ENCODE peak calls at places on chromosome 22, in seven cellular contexts. One of them, this sample, is unnamed.

GRCh38 chr22:23556026-23556620 is 24.0 kb downstream of the IGLL1 start:
- DNase-seq in cardiac fibroblast: no peak
- DNase-seq in activated CD8-positive, alpha-beta memory T cell treated with anti-CD3 and anti-CD28 coated beads for 4 hours: no peak
- DNase-seq in central memory CD4-positive, alpha-beta T cell: no peak
- DNase-seq in stimulated activated effector memory CD8-positive, alpha-beta T cell treated with anti-CD3 and anti-CD28 coated beads, Interleukin-12 subunit alpha, Interleukin-12 subunit beta, amount 100 ng/mL, for 72 hours: no peak
- DNase-seq in NCI-H1436: no peak
- DNase-seq in activated naive CD8-positive, alpha-beta T cell treated with anti-CD3 and anti-CD28 coated beads for 36 hours: no peak
- DNase-seq in this sample: no peak

GRCh38 chr22:39527481-39527961 is 5.0 kb downstream of the RPS19BP1 start:
- DNase-seq in activated CD8-positive, alpha-beta memory T cell treated with anti-CD3 and anti-CD28 coated beads for 4 hours: no peak
- DNase-seq in central memory CD4-positive, alpha-beta T cell: no peak
- DNase-seq in NCI-H1436: peak
- DNase-seq in stimulated activated effector memory CD8-positive, alpha-beta T cell treated with anti-CD3 and anti-CD28 coated beads, Interleukin-12 subunit alpha, Interleukin-12 subunit beta, amount 100 ng/mL, for 72 hours: no peak
- DNase-seq in activated naive CD8-positive, alpha-beta T cell treated with anti-CD3 and anti-CD28 coated beads for 36 hours: no peak
- DNase-seq in cardiac fibroblast: no peak
- DNase-seq in this sample: no peak

GRCh38 chr22:39699631-39700348 is 129.2 kb downstream of the CACNA1I start:
- DNase-seq in NCI-H1436: no peak
- DNase-seq in stimulated activated effector memory CD8-positive, alpha-beta T cell treated with anti-CD3 and anti-CD28 coated beads, Interleukin-12 subunit alpha, Interleukin-12 subunit beta, amount 100 ng/mL, for 72 hours: no peak
- DNase-seq in activated CD8-positive, alpha-beta memory T cell treated with anti-CD3 and anti-CD28 coated beads for 4 hours: no peak
- DNase-seq in central memory CD4-positive, alpha-beta T cell: no peak
- DNase-seq in activated naive CD8-positive, alpha-beta T cell treated with anti-CD3 and anti-CD28 coated beads for 36 hours: no peak
- DNase-seq in cardiac fibroblast: no peak
- DNase-seq in this sample: no peak

GRCh38 chr22:37270928-37271650 is 11.2 kb upstream of the CYTH4 start:
- DNase-seq in stimulated activated effector memory CD8-positive, alpha-beta T cell treated with anti-CD3 and anti-CD28 coated beads, Interleukin-12 subunit alpha, Interleukin-12 subunit beta, amount 100 ng/mL, for 72 hours: no peak
- DNase-seq in cardiac fibroblast: peak
- DNase-seq in activated CD8-positive, alpha-beta memory T cell treated with anti-CD3 and anti-CD28 coated beads for 4 hours: no peak
- DNase-seq in activated naive CD8-positive, alpha-beta T cell treated with anti-CD3 and anti-CD28 coated beads for 36 hours: no peak
- DNase-seq in central memory CD4-positive, alpha-beta T cell: no peak
- DNase-seq in NCI-H1436: no peak
- DNase-seq in this sample: no peak

GRCh38 chr22:38262051-38262795 is 10.6 kb downstream of the TMEM184B start:
- DNase-seq in central memory CD4-positive, alpha-beta T cell: peak
- DNase-seq in stimulated activated effector memory CD8-positive, alpha-beta T cell treated with anti-CD3 and anti-CD28 coated beads, Interleukin-12 subunit alpha, Interleukin-12 subunit beta, amount 100 ng/mL, for 72 hours: peak
- DNase-seq in cardiac fibroblast: peak
- DNase-seq in activated CD8-positive, alpha-beta memory T cell treated with anti-CD3 and anti-CD28 coated beads for 4 hours: no peak
- DNase-seq in activated naive CD8-positive, alpha-beta T cell treated with anti-CD3 and anti-CD28 coated beads for 36 hours: peak
- DNase-seq in NCI-H1436: no peak
- DNase-seq in this sample: peak

GRCh38 chr22:36355894-36356293 is 31.9 kb downstream of the MYH9 start:
- DNase-seq in stimulated activated effector memory CD8-positive, alpha-beta T cell treated with anti-CD3 and anti-CD28 coated beads, Interleukin-12 subunit alpha, Interleukin-12 subunit beta, amount 100 ng/mL, for 72 hours: no peak
- DNase-seq in NCI-H1436: no peak
- DNase-seq in activated naive CD8-positive, alpha-beta T cell treated with anti-CD3 and anti-CD28 coated beads for 36 hours: no peak
- DNase-seq in cardiac fibroblast: no peak
- DNase-seq in central memory CD4-positive, alpha-beta T cell: no peak
- DNase-seq in activated CD8-positive, alpha-beta memory T cell treated with anti-CD3 and anti-CD28 coated beads for 4 hours: no peak
- DNase-seq in this sample: no peak

GRCh38 chr22:32987081-32987631 is 71.0 kb downstream of the SYN3 start:
- DNase-seq in activated naive CD8-positive, alpha-beta T cell treated with anti-CD3 and anti-CD28 coated beads for 36 hours: no peak
- DNase-seq in NCI-H1436: no peak
- DNase-seq in stimulated activated effector memory CD8-positive, alpha-beta T cell treated with anti-CD3 and anti-CD28 coated beads, Interleukin-12 subunit alpha, Interleukin-12 subunit beta, amount 100 ng/mL, for 72 hours: no peak
- DNase-seq in activated CD8-positive, alpha-beta memory T cell treated with anti-CD3 and anti-CD28 coated beads for 4 hours: no peak
- DNase-seq in central memory CD4-positive, alpha-beta T cell: no peak
- DNase-seq in cardiac fibroblast: peak
- DNase-seq in this sample: no peak

GRCh38 chr22:20268350-20269012 is 363 bp upstream of the RTN4R start:
- DNase-seq in stimulated activated effector memory CD8-positive, alpha-beta T cell treated with anti-CD3 and anti-CD28 coated beads, Interleukin-12 subunit alpha, Interleukin-12 subunit beta, amount 100 ng/mL, for 72 hours: peak
- DNase-seq in activated CD8-positive, alpha-beta memory T cell treated with anti-CD3 and anti-CD28 coated beads for 4 hours: no peak
- DNase-seq in cardiac fibroblast: peak
- DNase-seq in NCI-H1436: peak
- DNase-seq in activated naive CD8-positive, alpha-beta T cell treated with anti-CD3 and anti-CD28 coated beads for 36 hours: peak
- DNase-seq in central memory CD4-positive, alpha-beta T cell: peak
- DNase-seq in this sample: peak

GRCh38 chr22:26648011-26648497 is 9.3 kb upstream of the MIAT start:
- DNase-seq in central memory CD4-positive, alpha-beta T cell: peak
- DNase-seq in activated naive CD8-positive, alpha-beta T cell treated with anti-CD3 and anti-CD28 coated beads for 36 hours: peak
- DNase-seq in NCI-H1436: peak
- DNase-seq in cardiac fibroblast: no peak
- DNase-seq in stimulated activated effector memory CD8-positive, alpha-beta T cell treated with anti-CD3 and anti-CD28 coated beads, Interleukin-12 subunit alpha, Interleukin-12 subunit beta, amount 100 ng/mL, for 72 hours: no peak
- DNase-seq in activated CD8-positive, alpha-beta memory T cell treated with anti-CD3 and anti-CD28 coated beads for 4 hours: no peak
- DNase-seq in this sample: peak

GRCh38 chr22:50192825-50193204 is 7.1 kb downstream of the TRABD start:
- DNase-seq in activated naive CD8-positive, alpha-beta T cell treated with anti-CD3 and anti-CD28 coated beads for 36 hours: peak
- DNase-seq in activated CD8-positive, alpha-beta memory T cell treated with anti-CD3 and anti-CD28 coated beads for 4 hours: no peak
- DNase-seq in NCI-H1436: no peak
- DNase-seq in central memory CD4-positive, alpha-beta T cell: peak
- DNase-seq in stimulated activated effector memory CD8-positive, alpha-beta T cell treated with anti-CD3 and anti-CD28 coated beads, Interleukin-12 subunit alpha, Interleukin-12 subunit beta, amount 100 ng/mL, for 72 hours: no peak
- DNase-seq in cardiac fibroblast: no peak
- DNase-seq in this sample: no peak

GRCh38 chr22:45246060-45246985 is 5.6 kb upstream of the KIAA0930 start:
- DNase-seq in NCI-H1436: no peak
- DNase-seq in cardiac fibroblast: peak
- DNase-seq in stimulated activated effector memory CD8-positive, alpha-beta T cell treated with anti-CD3 and anti-CD28 coated beads, Interleukin-12 subunit alpha, Interleukin-12 subunit beta, amount 100 ng/mL, for 72 hours: no peak
- DNase-seq in activated naive CD8-positive, alpha-beta T cell treated with anti-CD3 and anti-CD28 coated beads for 36 hours: no peak
- DNase-seq in central memory CD4-positive, alpha-beta T cell: no peak
- DNase-seq in activated CD8-positive, alpha-beta memory T cell treated with anti-CD3 and anti-CD28 coated beads for 4 hours: no peak
- DNase-seq in this sample: no peak

GRCh38 chr22:45692549-45692948 is 20.9 kb downstream of the ATXN10 start:
- DNase-seq in central memory CD4-positive, alpha-beta T cell: no peak
- DNase-seq in NCI-H1436: no peak
- DNase-seq in stimulated activated effector memory CD8-positive, alpha-beta T cell treated with anti-CD3 and anti-CD28 coated beads, Interleukin-12 subunit alpha, Interleukin-12 subunit beta, amount 100 ng/mL, for 72 hours: no peak
- DNase-seq in activated naive CD8-positive, alpha-beta T cell treated with anti-CD3 and anti-CD28 coated beads for 36 hours: no peak
- DNase-seq in cardiac fibroblast: peak
- DNase-seq in activated CD8-positive, alpha-beta memory T cell treated with anti-CD3 and anti-CD28 coated beads for 4 hours: no peak
- DNase-seq in this sample: no peak

GRCh38 chr22:47372111-47372581 is 609.7 kb downstream of the TBC1D22A start:
- DNase-seq in central memory CD4-positive, alpha-beta T cell: no peak
- DNase-seq in activated CD8-positive, alpha-beta memory T cell treated with anti-CD3 and anti-CD28 coated beads for 4 hours: no peak
- DNase-seq in stimulated activated effector memory CD8-positive, alpha-beta T cell treated with anti-CD3 and anti-CD28 coated beads, Interleukin-12 subunit alpha, Interleukin-12 subunit beta, amount 100 ng/mL, for 72 hours: no peak
- DNase-seq in cardiac fibroblast: no peak
- DNase-seq in activated naive CD8-positive, alpha-beta T cell treated with anti-CD3 and anti-CD28 coated beads for 36 hours: no peak
- DNase-seq in NCI-H1436: no peak
- DNase-seq in this sample: no peak

GRCh38 chr22:43186272-43187170 is at the start of gene TTLL12:
- DNase-seq in stimulated activated effector memory CD8-positive, alpha-beta T cell treated with anti-CD3 and anti-CD28 coated beads, Interleukin-12 subunit alpha, Interleukin-12 subunit beta, amount 100 ng/mL, for 72 hours: peak
- DNase-seq in NCI-H1436: peak
- DNase-seq in activated CD8-positive, alpha-beta memory T cell treated with anti-CD3 and anti-CD28 coated beads for 4 hours: peak
- DNase-seq in cardiac fibroblast: peak
- DNase-seq in activated naive CD8-positive, alpha-beta T cell treated with anti-CD3 and anti-CD28 coated beads for 36 hours: peak
- DNase-seq in central memory CD4-positive, alpha-beta T cell: peak
- DNase-seq in this sample: peak

GRCh38 chr22:31106001-31106571 is 1.3 kb downstream of the SELENOM start:
- DNase-seq in stimulated activated effector memory CD8-positive, alpha-beta T cell treated with anti-CD3 and anti-CD28 coated beads, Interleukin-12 subunit alpha, Interleukin-12 subunit beta, amount 100 ng/mL, for 72 hours: no peak
- DNase-seq in cardiac fibroblast: peak
- DNase-seq in NCI-H1436: no peak
- DNase-seq in activated CD8-positive, alpha-beta memory T cell treated with anti-CD3 and anti-CD28 coated beads for 4 hours: no peak
- DNase-seq in central memory CD4-positive, alpha-beta T cell: no peak
- DNase-seq in activated naive CD8-positive, alpha-beta T cell treated with anti-CD3 and anti-CD28 coated beads for 36 hours: no peak
- DNase-seq in this sample: no peak

GRCh38 chr22:36149464-36149863 is 11.1 kb downstream of the APOL3 start:
- DNase-seq in activated CD8-positive, alpha-beta memory T cell treated with anti-CD3 and anti-CD28 coated beads for 4 hours: no peak
- DNase-seq in activated naive CD8-positive, alpha-beta T cell treated with anti-CD3 and anti-CD28 coated beads for 36 hours: no peak
- DNase-seq in central memory CD4-positive, alpha-beta T cell: no peak
- DNase-seq in NCI-H1436: no peak
- DNase-seq in cardiac fibroblast: peak
- DNase-seq in stimulated activated effector memory CD8-positive, alpha-beta T cell treated with anti-CD3 and anti-CD28 coated beads, Interleukin-12 subunit alpha, Interleukin-12 subunit beta, amount 100 ng/mL, for 72 hours: no peak
- DNase-seq in this sample: no peak

GRCh38 chr22:27662359-27663030 is 139.1 kb downstream of the MN1 start:
- DNase-seq in activated CD8-positive, alpha-beta memory T cell treated with anti-CD3 and anti-CD28 coated beads for 4 hours: no peak
- DNase-seq in central memory CD4-positive, alpha-beta T cell: no peak
- DNase-seq in stimulated activated effector memory CD8-positive, alpha-beta T cell treated with anti-CD3 and anti-CD28 coated beads, Interleukin-12 subunit alpha, Interleukin-12 subunit beta, amount 100 ng/mL, for 72 hours: no peak
- DNase-seq in cardiac fibroblast: no peak
- DNase-seq in activated naive CD8-positive, alpha-beta T cell treated with anti-CD3 and anti-CD28 coated beads for 36 hours: no peak
- DNase-seq in NCI-H1436: no peak
- DNase-seq in this sample: no peak

GRCh38 chr22:21712751-21713427 is 22.7 kb downstream of the YPEL1 start:
- DNase-seq in cardiac fibroblast: peak
- DNase-seq in NCI-H1436: peak
- DNase-seq in central memory CD4-positive, alpha-beta T cell: peak
- DNase-seq in stimulated activated effector memory CD8-positive, alpha-beta T cell treated with anti-CD3 and anti-CD28 coated beads, Interleukin-12 subunit alpha, Interleukin-12 subunit beta, amount 100 ng/mL, for 72 hours: peak
- DNase-seq in activated naive CD8-positive, alpha-beta T cell treated with anti-CD3 and anti-CD28 coated beads for 36 hours: peak
- DNase-seq in activated CD8-positive, alpha-beta memory T cell treated with anti-CD3 and anti-CD28 coated beads for 4 hours: peak
- DNase-seq in this sample: peak

GRCh38 chr22:44664149-44664548 is 37.9 kb upstream of the PRR5 start:
- DNase-seq in stimulated activated effector memory CD8-positive, alpha-beta T cell treated with anti-CD3 and anti-CD28 coated beads, Interleukin-12 subunit alpha, Interleukin-12 subunit beta, amount 100 ng/mL, for 72 hours: no peak
- DNase-seq in activated naive CD8-positive, alpha-beta T cell treated with anti-CD3 and anti-CD28 coated beads for 36 hours: peak
- DNase-seq in activated CD8-positive, alpha-beta memory T cell treated with anti-CD3 and anti-CD28 coated beads for 4 hours: peak
- DNase-seq in NCI-H1436: no peak
- DNase-seq in cardiac fibroblast: no peak
- DNase-seq in central memory CD4-positive, alpha-beta T cell: peak
- DNase-seq in this sample: peak

GRCh38 chr22:38110863-38111852 is 674 bp upstream of the BAIAP2L2 start:
- DNase-seq in central memory CD4-positive, alpha-beta T cell: no peak
- DNase-seq in activated naive CD8-positive, alpha-beta T cell treated with anti-CD3 and anti-CD28 coated beads for 36 hours: no peak
- DNase-seq in stimulated activated effector memory CD8-positive, alpha-beta T cell treated with anti-CD3 and anti-CD28 coated beads, Interleukin-12 subunit alpha, Interleukin-12 subunit beta, amount 100 ng/mL, for 72 hours: no peak
- DNase-seq in NCI-H1436: no peak
- DNase-seq in activated CD8-positive, alpha-beta memory T cell treated with anti-CD3 and anti-CD28 coated beads for 4 hours: no peak
- DNase-seq in cardiac fibroblast: no peak
- DNase-seq in this sample: no peak

GRCh38 chr22:30667092-30667485 is 586 bp downstream of the DUSP18 start:
- DNase-seq in cardiac fibroblast: peak
- DNase-seq in central memory CD4-positive, alpha-beta T cell: peak
- DNase-seq in activated CD8-positive, alpha-beta memory T cell treated with anti-CD3 and anti-CD28 coated beads for 4 hours: no peak
- DNase-seq in stimulated activated effector memory CD8-positive, alpha-beta T cell treated with anti-CD3 and anti-CD28 coated beads, Interleukin-12 subunit alpha, Interleukin-12 subunit beta, amount 100 ng/mL, for 72 hours: no peak
- DNase-seq in activated naive CD8-positive, alpha-beta T cell treated with anti-CD3 and anti-CD28 coated beads for 36 hours: peak
- DNase-seq in NCI-H1436: no peak
- DNase-seq in this sample: no peak

GRCh38 chr22:23401910-23402274 is 178.2 kb downstream of the IGLL1 start:
- DNase-seq in central memory CD4-positive, alpha-beta T cell: no peak
- DNase-seq in stimulated activated effector memory CD8-positive, alpha-beta T cell treated with anti-CD3 and anti-CD28 coated beads, Interleukin-12 subunit alpha, Interleukin-12 subunit beta, amount 100 ng/mL, for 72 hours: no peak
- DNase-seq in activated naive CD8-positive, alpha-beta T cell treated with anti-CD3 and anti-CD28 coated beads for 36 hours: no peak
- DNase-seq in NCI-H1436: no peak
- DNase-seq in activated CD8-positive, alpha-beta memory T cell treated with anti-CD3 and anti-CD28 coated beads for 4 hours: no peak
- DNase-seq in cardiac fibroblast: no peak
- DNase-seq in this sample: no peak

GRCh38 chr22:44805663-44806062 is 53.3 kb downstream of the ARHGAP8 start:
- DNase-seq in activated CD8-positive, alpha-beta memory T cell treated with anti-CD3 and anti-CD28 coated beads for 4 hours: no peak
- DNase-seq in cardiac fibroblast: no peak
- DNase-seq in central memory CD4-positive, alpha-beta T cell: no peak
- DNase-seq in NCI-H1436: no peak
- DNase-seq in stimulated activated effector memory CD8-positive, alpha-beta T cell treated with anti-CD3 and anti-CD28 coated beads, Interleukin-12 subunit alpha, Interleukin-12 subunit beta, amount 100 ng/mL, for 72 hours: no peak
- DNase-seq in activated naive CD8-positive, alpha-beta T cell treated with anti-CD3 and anti-CD28 coated beads for 36 hours: no peak
- DNase-seq in this sample: no peak

GRCh38 chr22:36143066-36143815 is 17.3 kb downstream of the APOL3 start:
- DNase-seq in NCI-H1436: no peak
- DNase-seq in activated naive CD8-positive, alpha-beta T cell treated with anti-CD3 and anti-CD28 coated beads for 36 hours: no peak
- DNase-seq in cardiac fibroblast: no peak
- DNase-seq in stimulated activated effector memory CD8-positive, alpha-beta T cell treated with anti-CD3 and anti-CD28 coated beads, Interleukin-12 subunit alpha, Interleukin-12 subunit beta, amount 100 ng/mL, for 72 hours: no peak
- DNase-seq in activated CD8-positive, alpha-beta memory T cell treated with anti-CD3 and anti-CD28 coated beads for 4 hours: no peak
- DNase-seq in central memory CD4-positive, alpha-beta T cell: no peak
- DNase-seq in this sample: no peak

GRCh38 chr22:21612858-21613257 is 17.0 kb downstream of the YDJC start:
- DNase-seq in activated CD8-positive, alpha-beta memory T cell treated with anti-CD3 and anti-CD28 coated beads for 4 hours: no peak
- DNase-seq in NCI-H1436: no peak
- DNase-seq in activated naive CD8-positive, alpha-beta T cell treated with anti-CD3 and anti-CD28 coated beads for 36 hours: no peak
- DNase-seq in cardiac fibroblast: no peak
- DNase-seq in central memory CD4-positive, alpha-beta T cell: no peak
- DNase-seq in stimulated activated effector memory CD8-positive, alpha-beta T cell treated with anti-CD3 and anti-CD28 coated beads, Interleukin-12 subunit alpha, Interleukin-12 subunit beta, amount 100 ng/mL, for 72 hours: no peak
- DNase-seq in this sample: no peak

GRCh38 chr22:35397095-35397904 is 2.6 kb upstream of the MCM5 start:
- DNase-seq in cardiac fibroblast: no peak
- DNase-seq in activated CD8-positive, alpha-beta memory T cell treated with anti-CD3 and anti-CD28 coated beads for 4 hours: no peak
- DNase-seq in stimulated activated effector memory CD8-positive, alpha-beta T cell treated with anti-CD3 and anti-CD28 coated beads, Interleukin-12 subunit alpha, Interleukin-12 subunit beta, amount 100 ng/mL, for 72 hours: no peak
- DNase-seq in NCI-H1436: no peak
- DNase-seq in activated naive CD8-positive, alpha-beta T cell treated with anti-CD3 and anti-CD28 coated beads for 36 hours: no peak
- DNase-seq in central memory CD4-positive, alpha-beta T cell: no peak
- DNase-seq in this sample: no peak

GRCh38 chr22:39097098-39098020 is at the start of gene APOBEC3H:
- DNase-seq in activated CD8-positive, alpha-beta memory T cell treated with anti-CD3 and anti-CD28 coated beads for 4 hours: no peak
- DNase-seq in cardiac fibroblast: no peak
- DNase-seq in stimulated activated effector memory CD8-positive, alpha-beta T cell treated with anti-CD3 and anti-CD28 coated beads, Interleukin-12 subunit alpha, Interleukin-12 subunit beta, amount 100 ng/mL, for 72 hours: no peak
- DNase-seq in NCI-H1436: no peak
- DNase-seq in central memory CD4-positive, alpha-beta T cell: peak
- DNase-seq in activated naive CD8-positive, alpha-beta T cell treated with anti-CD3 and anti-CD28 coated beads for 36 hours: peak
- DNase-seq in this sample: peak

GRCh38 chr22:23903328-23903971 is 9.3 kb downstream of the MIF start:
- DNase-seq in cardiac fibroblast: no peak
- DNase-seq in stimulated activated effector memory CD8-positive, alpha-beta T cell treated with anti-CD3 and anti-CD28 coated beads, Interleukin-12 subunit alpha, Interleukin-12 subunit beta, amount 100 ng/mL, for 72 hours: no peak
- DNase-seq in activated naive CD8-positive, alpha-beta T cell treated with anti-CD3 and anti-CD28 coated beads for 36 hours: no peak
- DNase-seq in activated CD8-positive, alpha-beta memory T cell treated with anti-CD3 and anti-CD28 coated beads for 4 hours: no peak
- DNase-seq in central memory CD4-positive, alpha-beta T cell: no peak
- DNase-seq in NCI-H1436: no peak
- DNase-seq in this sample: no peak

GRCh38 chr22:47055461-47055860 is 293.0 kb downstream of the TBC1D22A start:
- DNase-seq in activated naive CD8-positive, alpha-beta T cell treated with anti-CD3 and anti-CD28 coated beads for 36 hours: no peak
- DNase-seq in activated CD8-positive, alpha-beta memory T cell treated with anti-CD3 and anti-CD28 coated beads for 4 hours: no peak
- DNase-seq in cardiac fibroblast: no peak
- DNase-seq in NCI-H1436: no peak
- DNase-seq in central memory CD4-positive, alpha-beta T cell: no peak
- DNase-seq in stimulated activated effector memory CD8-positive, alpha-beta T cell treated with anti-CD3 and anti-CD28 coated beads, Interleukin-12 subunit alpha, Interleukin-12 subunit beta, amount 100 ng/mL, for 72 hours: no peak
- DNase-seq in this sample: no peak

GRCh38 chr22:42757475-42757874 is 36.8 kb upstream of the A4GALT start:
- DNase-seq in activated naive CD8-positive, alpha-beta T cell treated with anti-CD3 and anti-CD28 coated beads for 36 hours: no peak
- DNase-seq in cardiac fibroblast: peak
- DNase-seq in stimulated activated effector memory CD8-positive, alpha-beta T cell treated with anti-CD3 and anti-CD28 coated beads, Interleukin-12 subunit alpha, Interleukin-12 subunit beta, amount 100 ng/mL, for 72 hours: no peak
- DNase-seq in central memory CD4-positive, alpha-beta T cell: no peak
- DNase-seq in activated CD8-positive, alpha-beta memory T cell treated with anti-CD3 and anti-CD28 coated beads for 4 hours: no peak
- DNase-seq in NCI-H1436: no peak
- DNase-seq in this sample: no peak

GRCh38 chr22:37425800-37426531 is 1.3 kb downstream of the ELFN2 start:
- DNase-seq in cardiac fibroblast: no peak
- DNase-seq in central memory CD4-positive, alpha-beta T cell: no peak
- DNase-seq in NCI-H1436: no peak
- DNase-seq in stimulated activated effector memory CD8-positive, alpha-beta T cell treated with anti-CD3 and anti-CD28 coated beads, Interleukin-12 subunit alpha, Interleukin-12 subunit beta, amount 100 ng/mL, for 72 hours: no peak
- DNase-seq in activated CD8-positive, alpha-beta memory T cell treated with anti-CD3 and anti-CD28 coated beads for 4 hours: no peak
- DNase-seq in activated naive CD8-positive, alpha-beta T cell treated with anti-CD3 and anti-CD28 coated beads for 36 hours: no peak
- DNase-seq in this sample: no peak

GRCh38 chr22:40668611-40669390 is 10.5 kb upstream of the MCHR1 start:
- DNase-seq in activated naive CD8-positive, alpha-beta T cell treated with anti-CD3 and anti-CD28 coated beads for 36 hours: no peak
- DNase-seq in cardiac fibroblast: peak
- DNase-seq in NCI-H1436: no peak
- DNase-seq in central memory CD4-positive, alpha-beta T cell: no peak
- DNase-seq in activated CD8-positive, alpha-beta memory T cell treated with anti-CD3 and anti-CD28 coated beads for 4 hours: no peak
- DNase-seq in stimulated activated effector memory CD8-positive, alpha-beta T cell treated with anti-CD3 and anti-CD28 coated beads, Interleukin-12 subunit alpha, Interleukin-12 subunit beta, amount 100 ng/mL, for 72 hours: no peak
- DNase-seq in this sample: no peak

GRCh38 chr22:42682113-42682851 is 33.1 kb upstream of the CYB5R3 start:
- DNase-seq in NCI-H1436: no peak
- DNase-seq in activated naive CD8-positive, alpha-beta T cell treated with anti-CD3 and anti-CD28 coated beads for 36 hours: no peak
- DNase-seq in central memory CD4-positive, alpha-beta T cell: no peak
- DNase-seq in stimulated activated effector memory CD8-positive, alpha-beta T cell treated with anti-CD3 and anti-CD28 coated beads, Interleukin-12 subunit alpha, Interleukin-12 subunit beta, amount 100 ng/mL, for 72 hours: no peak
- DNase-seq in activated CD8-positive, alpha-beta memory T cell treated with anti-CD3 and anti-CD28 coated beads for 4 hours: no peak
- DNase-seq in cardiac fibroblast: no peak
- DNase-seq in this sample: no peak

GRCh38 chr22:22546490-22546889 is 12.6 kb downstream of the PRAME start:
- DNase-seq in activated CD8-positive, alpha-beta memory T cell treated with anti-CD3 and anti-CD28 coated beads for 4 hours: no peak
- DNase-seq in NCI-H1436: no peak
- DNase-seq in cardiac fibroblast: peak
- DNase-seq in stimulated activated effector memory CD8-positive, alpha-beta T cell treated with anti-CD3 and anti-CD28 coated beads, Interleukin-12 subunit alpha, Interleukin-12 subunit beta, amount 100 ng/mL, for 72 hours: no peak
- DNase-seq in activated naive CD8-positive, alpha-beta T cell treated with anti-CD3 and anti-CD28 coated beads for 36 hours: no peak
- DNase-seq in central memory CD4-positive, alpha-beta T cell: no peak
- DNase-seq in this sample: no peak

GRCh38 chr22:34255042-34255441 is 334.8 kb upstream of the LARGE1 start:
- DNase-seq in activated naive CD8-positive, alpha-beta T cell treated with anti-CD3 and anti-CD28 coated beads for 36 hours: no peak
- DNase-seq in cardiac fibroblast: no peak
- DNase-seq in NCI-H1436: no peak
- DNase-seq in activated CD8-positive, alpha-beta memory T cell treated with anti-CD3 and anti-CD28 coated beads for 4 hours: no peak
- DNase-seq in central memory CD4-positive, alpha-beta T cell: no peak
- DNase-seq in stimulated activated effector memory CD8-positive, alpha-beta T cell treated with anti-CD3 and anti-CD28 coated beads, Interleukin-12 subunit alpha, Interleukin-12 subunit beta, amount 100 ng/mL, for 72 hours: no peak
- DNase-seq in this sample: no peak

This sample was measured in immature natural killer cell.